ENCODE peak calls at places on chromosomes 7 and 10, in seven cellular contexts. W is left ventricle myocardium inferior; R is tibial nerve; B is A549; S is CD8-positive, alpha-beta memory T cell; M is spleen; L is cardiac muscle cell. C is an unnamed sample. For H3K9me3, the result is how much of the 10 kb centered on the place peaks cover.

GRCh38 chr10:5461914-5462840 is 37.2 kb downstream of the CALML5 start:
- DNase-seq in W (no peak), R (no peak), B (no peak), S (no peak), M (no peak), L (peak), C (no peak)

GRCh38 chr7:106312906-106313305 is 28.1 kb upstream of the NAMPT start:
- DNase-seq in W (no peak), R (no peak), B (no peak), S (no peak), M (no peak), L (no peak), C (no peak)

GRCh38 chr7:132869166-132869861 is 212.6 kb downstream of the CHCHD3 start:
- DNase-seq in W (no peak), R (no peak), B (no peak), S (no peak), M (no peak), L (no peak), C (no peak)

GRCh38 chr7:124720195-124720594 is 45.4 kb downstream of the GPR37 start:
- DNase-seq in W (no peak), R (no peak), B (peak), S (no peak), M (no peak), L (no peak), C (no peak)

GRCh38 chr7:134755422-134756022 is 23.9 kb upstream of the CALD1 start:
- DNase-seq in W (no peak), R (no peak), B (peak), S (no peak), M (no peak), L (peak), C (no peak)

GRCh38 chr7:106895246-106895864 is 30.3 kb downstream of the PIK3CG start:
- DNase-seq in W (no peak), R (no peak), B (no peak), S (no peak), M (peak), L (no peak), C (no peak)

GRCh38 chr7:99453105-99453504 is 12.9 kb downstream of the ATP5MF start:
- DNase-seq in W (peak), R (no peak), B (no peak), S (no peak), M (no peak), L (no peak), C (no peak)

GRCh38 chr7:1815051-1815481 is 145.0 kb downstream of the ELFN1 start:
- DNase-seq in W (no peak), R (no peak), B (no peak), S (no peak), M (peak), L (no peak), C (no peak)

GRCh38 chr7:149604521-149604920 is 106.9 kb upstream of the ZNF746 start:
- DNase-seq in W (no peak), R (no peak), B (no peak), S (no peak), M (no peak), L (peak), C (no peak)

GRCh38 chr7:136009488-136010079 is 32.4 kb upstream of the MTPN start:
- DNase-seq in W (no peak), R (no peak), B (peak), S (no peak), M (no peak), L (peak), C (no peak)

GRCh38 chr10:76774987-76775603 is 862.5 kb downstream of the KCNMA1 start:
- DNase-seq in W (peak), R (no peak), B (no peak), S (no peak), M (no peak), L (no peak), C (no peak)

GRCh38 chr7:139798221-139798620 is 20.4 kb upstream of the HIPK2 start:
- DNase-seq in W (no peak), R (no peak), B (no peak), S (no peak), M (no peak), L (no peak), C (no peak)

GRCh38 chr10:35885076-35885475 is 243.0 kb upstream of the FZD8 start:
- DNase-seq in W (no peak), R (no peak), B (no peak), S (no peak), M (no peak), L (no peak), C (no peak)

GRCh38 chr7:100545636-100546128 is 6.7 kb downstream of the AGFG2 start:
- DNase-seq in W (no peak), R (no peak), B (peak), S (peak), M (no peak), L (peak), C (no peak)

GRCh38 chr7:63080831-63081230 is 917.8 kb upstream of the ZNF722 start:
- DNase-seq in W (no peak), R (no peak), B (no peak), S (no peak), M (no peak), L (no peak), C (no peak)
- H3K9me3 ChIP-seq in W (half or more), R (half or more), B (under half), S (under half), M (half or more), L (under half), C (under half)

DNA sequence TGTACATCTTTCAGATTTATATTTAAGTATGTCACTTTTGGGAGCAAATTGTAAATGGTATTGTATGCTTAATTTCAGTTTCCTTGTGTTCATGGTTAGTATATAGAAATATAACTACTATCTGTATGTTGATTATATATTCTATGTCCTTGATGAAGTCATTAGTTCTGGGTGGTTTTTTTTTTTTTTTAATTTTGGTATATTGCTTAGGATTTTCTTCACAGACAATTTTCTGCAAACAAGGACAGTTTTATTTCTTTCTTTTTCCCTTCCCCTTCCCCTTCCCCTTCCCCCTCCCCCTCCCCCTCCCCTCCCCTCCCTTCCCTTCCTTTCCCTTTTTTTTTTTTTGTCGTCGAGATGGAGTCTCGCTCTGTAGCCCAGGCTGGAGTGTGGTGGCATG is 430.0 kb downstream of the TYW1 start:
- DNase-seq in W (no peak), R (no peak), B (no peak), S (no peak), M (no peak), L (no peak), C (no peak)
- H3K9me3 ChIP-seq in W (under half), R (under half), B (under half), S (under half), M (under half), L (under half), C (under half)

DNA sequence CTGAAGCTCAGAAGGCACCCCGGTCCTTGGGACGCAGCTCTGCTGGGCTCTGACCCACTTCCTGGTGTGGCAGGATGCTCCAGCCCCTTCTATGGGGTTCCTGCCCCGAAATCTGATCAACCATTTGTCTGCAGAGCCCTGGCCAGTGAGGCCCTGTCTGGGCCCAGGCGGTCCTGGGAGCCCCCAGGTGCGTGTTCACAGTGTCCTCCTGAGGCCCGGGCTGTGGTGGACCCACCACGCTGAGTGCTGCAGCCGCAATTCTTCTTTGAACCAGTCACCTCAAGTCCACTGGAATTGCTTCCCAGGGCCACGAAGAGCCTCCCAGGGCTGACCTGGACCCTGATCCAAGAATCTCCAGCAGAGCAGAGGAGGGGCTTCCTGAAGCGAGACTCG is 19.1 kb downstream of the KNDC1 start:
- DNase-seq in W (no peak), R (no peak), B (no peak), S (peak), M (no peak), L (no peak), C (no peak)
- H3K9me3 ChIP-seq in W (under half), R (under half), B (under half), S (under half), M (under half), L (under half), C (under half)

DNA sequence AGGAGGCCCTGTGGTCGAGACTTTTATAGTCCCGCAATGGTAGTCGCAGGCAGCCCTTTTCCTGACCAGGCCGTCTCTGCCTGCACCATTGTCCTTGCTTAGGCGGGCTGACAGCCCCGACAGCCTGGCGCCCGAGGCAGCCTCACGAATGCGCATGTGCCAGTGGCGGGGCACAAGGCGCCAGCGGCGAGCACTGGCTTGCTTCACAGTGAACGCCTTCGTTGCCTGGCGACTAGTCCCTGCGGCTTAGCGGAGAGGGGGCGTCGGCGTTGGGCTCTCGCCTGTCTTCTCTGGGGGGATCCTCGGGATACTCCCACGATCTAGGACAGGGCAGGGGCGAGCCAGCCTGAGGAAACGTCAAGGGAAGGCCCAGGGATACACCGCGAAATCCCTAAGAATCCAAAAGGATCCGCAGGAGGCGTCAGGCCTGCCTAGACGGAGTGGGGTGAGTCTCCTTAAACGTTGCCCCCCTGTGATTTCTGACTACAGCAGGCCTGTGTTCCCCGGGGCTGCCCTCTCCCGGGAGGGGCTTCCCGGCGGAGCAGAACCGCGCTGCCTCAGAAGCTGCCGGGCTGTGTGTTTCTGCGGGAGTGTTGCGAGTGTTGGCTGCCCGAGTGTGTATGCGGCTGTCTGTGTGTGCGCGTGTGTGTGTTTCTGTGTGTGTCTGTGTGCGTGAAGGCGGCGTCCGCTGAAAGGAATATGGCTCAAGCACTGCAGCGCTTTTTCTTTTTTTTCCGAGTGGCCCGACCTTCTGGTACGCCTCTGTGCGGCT is 20.5 kb upstream of the ZNF273 start:
- DNase-seq in W (peak), R (peak), B (no peak), S (no peak), M (peak), L (peak), C (no peak)
- H3K9me3 ChIP-seq in W (under half), R (under half), B (under half), S (under half), M (under half), L (under half), C (under half)